ENCODE peak calls at places on chromosomes 16 and 17, in eight cellular contexts. P, R, C, D, Y, K, N and U are unnamed samples.

GRCh38 chr17:34283571-34283970 is 2.0 kb upstream of the CCL11 start:
- DNase-seq in K (no peak), P (no peak), D (no peak), N (no peak), R (no peak), C (no peak), Y (no peak), U (no peak)

GRCh38 chr17:73969956-73970355 is 233.5 kb upstream of the RPL38 start:
- DNase-seq in N (no peak), P (no peak), Y (no peak), K (no peak), C (no peak), D (no peak), R (no peak), U (peak)

GRCh38 chr17:42525221-42525620 is 10.8 kb upstream of the NAGLU start:
- DNase-seq in R (no peak), C (peak), K (no peak), N (no peak), Y (no peak), P (no peak), D (no peak), U (no peak)

GRCh38 chr17:40339068-40339699 is 25.4 kb downstream of the GJD3 start:
- DNase-seq in R (no peak), C (no peak), K (no peak), P (no peak), N (no peak), D (no peak), Y (no peak), U (no peak)

GRCh38 chr17:41486809-41487530 is 2.7 kb downstream of the KRT36 start:
- DNase-seq in N (peak), D (no peak), K (no peak), P (no peak), R (no peak), C (no peak), Y (peak), U (no peak)

GRCh38 chr17:79843475-79843916 is 4.3 kb upstream of the CBX4 start:
- DNase-seq in C (no peak), K (no peak), D (no peak), Y (no peak), R (no peak), P (no peak), N (peak), U (no peak)

GRCh38 chr17:54439816-54440215 is 460.8 kb upstream of the TOM1L1 start:
- DNase-seq in D (no peak), P (no peak), N (no peak), R (no peak), C (no peak), Y (no peak), K (no peak), U (no peak)

GRCh38 chr17:59671386-59671785 is 35.8 kb downstream of the PTRH2 start:
- DNase-seq in Y (no peak), D (no peak), C (no peak), R (no peak), P (no peak), N (no peak), K (no peak), U (no peak)

GRCh38 chr16:15041260-15042011 is 14.4 kb downstream of the NTAN1 start:
- DNase-seq in Y (no peak), K (peak), C (peak), D (peak), N (peak), R (peak), P (no peak), U (no peak)

GRCh38 chr17:77383613-77384608 is 243.1 kb downstream of the SEC14L1 start:
- DNase-seq in D (no peak), R (peak), K (no peak), Y (no peak), N (no peak), P (no peak), C (no peak), U (peak)

GRCh38 chr17:14156689-14157088 is 80.0 kb downstream of the CDRT15 start:
- DNase-seq in Y (no peak), D (no peak), K (no peak), R (no peak), C (no peak), N (no peak), P (no peak), U (no peak)

GRCh38 chr16:25692734-25693508 is 1.2 kb downstream of the HS3ST4 start:
- DNase-seq in Y (no peak), K (no peak), D (no peak), C (no peak), R (no peak), N (no peak), P (no peak), U (no peak)

GRCh38 chr16:59478806-59479205 is 744.7 kb upstream of the GOT2 start:
- DNase-seq in K (no peak), N (no peak), R (no peak), P (no peak), Y (no peak), C (no peak), D (no peak), U (no peak)

GRCh38 chr17:14019186-14019956 is 49.9 kb upstream of the COX10 start:
- DNase-seq in N (no peak), Y (no peak), R (no peak), C (no peak), D (no peak), P (no peak), K (no peak), U (no peak)

GRCh38 chr17:61689610-61690180 is 98.7 kb upstream of the NACA2 start:
- DNase-seq in D (no peak), R (no peak), P (no peak), C (no peak), N (no peak), Y (no peak), K (no peak), U (no peak)

GRCh38 chr16:23771027-23771426 is 16.2 kb downstream of the CHP2 start:
- DNase-seq in K (no peak), Y (no peak), N (no peak), C (no peak), D (no peak), P (no peak), R (no peak), U (no peak)

GRCh38 chr16:1903845-1904820 is 14.1 kb downstream of the HS3ST6 start:
- DNase-seq in R (no peak), Y (no peak), P (no peak), D (no peak), C (no peak), N (no peak), K (no peak), U (no peak)

GRCh38 chr17:63439682-63440081 is 6.4 kb downstream of the CYB561 start:
- DNase-seq in C (peak), D (no peak), R (no peak), Y (no peak), N (peak), P (no peak), K (no peak), U (no peak)

GRCh38 chr17:29112780-29113295 is 67.4 kb downstream of the MYO18A start:
- DNase-seq in N (no peak), K (no peak), C (peak), P (no peak), D (no peak), R (no peak), Y (no peak), U (no peak)

GRCh38 chr17:68036304-68037147 is 991 bp downstream of the KPNA2 start:
- DNase-seq in P (no peak), K (no peak), R (no peak), Y (no peak), D (no peak), C (peak), N (peak), U (no peak)

GRCh38 chr16:3017806-3018506 is at the start of gene CLDN6:
- DNase-seq in C (no peak), D (no peak), K (no peak), N (peak), R (no peak), Y (no peak), P (no peak), U (peak)

GRCh38 chr16:66342294-66342900 is 24.1 kb upstream of the CDH5 start:
- DNase-seq in N (no peak), K (no peak), R (peak), C (no peak), P (no peak), D (no peak), Y (no peak), U (peak)

GRCh38 chr17:42333053-42333452 is 44.8 kb downstream of the STAT5A start:
- DNase-seq in N (no peak), C (no peak), R (no peak), D (no peak), Y (no peak), K (no peak), P (no peak), U (no peak)

GRCh38 chr17:57269598-57270255 is 13.4 kb downstream of the MSI2 start:
- DNase-seq in P (no peak), R (no peak), D (no peak), Y (no peak), K (no peak), N (no peak), C (no peak), U (no peak)

GRCh38 chr16:87555647-87556046 is 46.7 kb upstream of the JPH3 start:
- DNase-seq in K (no peak), N (no peak), R (no peak), D (no peak), C (no peak), P (no peak), Y (no peak), U (no peak)

GRCh38 chr17:48492401-48493298 is 38.2 kb downstream of the HOXB1 start:
- DNase-seq in Y (peak), C (peak), K (peak), N (peak), P (peak), R (no peak), D (peak), U (no peak)

GRCh38 chr17:3944485-3945388 is 19.5 kb downstream of the ATP2A3 start:
- DNase-seq in R (no peak), Y (peak), P (no peak), N (peak), C (peak), D (no peak), K (peak), U (no peak)

GRCh38 chr16:21302898-21303528 is 24.9 kb upstream of the CRYM start:
- DNase-seq in R (no peak), Y (no peak), D (no peak), K (peak), N (peak), P (no peak), C (peak), U (no peak)

GRCh38 chr16:2766430-2767139 is 10.5 kb downstream of the ELOB start:
- DNase-seq in N (no peak), C (no peak), Y (no peak), K (no peak), P (no peak), R (no peak), D (no peak), U (no peak)

GRCh38 chr17:19744492-19744891 is 3.6 kb downstream of the ALDH3A1 start:
- DNase-seq in K (no peak), R (no peak), Y (no peak), D (peak), N (no peak), C (no peak), P (no peak), U (no peak)